ENCODE peak calls at places on chromosomes 2 and 18, in four cellular contexts. B is K562, T is HL-60, K is GM12878. F is an unnamed sample.

GRCh38 chr2:168525020-168525419 is 68.9 kb downstream of the CERS6 start:
- DNase-seq in B (no peak), T (no peak), K (no peak), F (no peak)

GRCh38 chr2:9196637-9197036 is 10.0 kb upstream of the ASAP2 start:
- DNase-seq in B (no peak), T (no peak), K (no peak), F (no peak)

GRCh38 chr2:34031097-34031496 is 432.0 kb upstream of the FAM98A start:
- DNase-seq in B (no peak), T (no peak), K (no peak), F (no peak)

GRCh38 chr2:74502720-74503505 is 3.5 kb upstream of the LBX2 start:
- DNase-seq in B (peak), T (no peak), K (no peak), F (no peak)

GRCh38 chr2:126921066-126921465 is 22.4 kb downstream of the TEX51 start:
- DNase-seq in B (no peak), T (no peak), K (no peak), F (no peak)

GRCh38 chr2:196466581-196466980 is 172.9 kb upstream of the CCDC150 start:
- DNase-seq in B (no peak), T (no peak), K (no peak), F (no peak)

GRCh38 chr18:57942090-57942489 is 101.9 kb upstream of the NEDD4L start:
- DNase-seq in B (no peak), T (no peak), K (no peak), F (no peak)

GRCh38 chr2:204670124-204670523 is 124.8 kb downstream of the PARD3B start:
- DNase-seq in B (no peak), T (no peak), K (no peak), F (no peak)

GRCh38 chr2:190843874-190844699 is 36.5 kb upstream of the GLS start:
- DNase-seq in B (no peak), T (no peak), K (peak), F (no peak)

GRCh38 chr2:165803123-165803760 is 9.2 kb upstream of the GALNT3 start:
- DNase-seq in B (peak), T (no peak), K (no peak), F (no peak)

GRCh38 chr18:32530947-32531651 is 60.4 kb upstream of the GAREM1 start:
- DNase-seq in B (no peak), T (peak), K (no peak), F (peak)

GRCh38 chr2:130834091-130834922 is 2.4 kb upstream of the ARHGEF4 start:
- DNase-seq in B (no peak), T (no peak), K (no peak), F (no peak)

GRCh38 chr2:207768891-207769596 is 662 bp downstream of the FZD5 start:
- DNase-seq in B (peak), T (no peak), K (no peak), F (peak)

DNA sequence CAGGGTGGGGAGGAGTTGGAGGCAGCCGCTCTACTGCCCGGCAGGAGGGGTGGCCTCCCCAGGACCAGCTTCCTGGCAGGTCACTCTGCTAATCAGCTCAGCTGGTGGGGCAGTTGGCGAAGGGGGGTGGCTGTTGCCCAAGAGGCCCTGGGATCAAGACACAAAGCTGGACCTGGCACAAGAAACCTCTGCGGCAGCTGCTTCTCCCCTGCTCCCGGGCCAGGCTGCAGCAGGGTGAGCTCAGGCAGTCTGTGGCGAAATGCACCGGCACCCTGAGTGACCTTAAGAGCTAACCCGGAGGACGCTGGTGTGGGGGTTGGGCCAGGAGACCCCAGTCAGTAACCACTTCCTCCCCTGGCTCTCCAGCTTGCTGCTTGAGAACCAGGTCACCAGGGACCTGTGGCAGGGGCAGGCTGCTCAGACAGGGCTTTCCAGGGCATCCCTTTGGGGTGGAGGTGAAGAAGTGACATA is 31.1 kb downstream of the TOGARAM2 start:
- DNase-seq in B (no peak), T (peak), K (no peak), F (no peak)
- TF ChIP-seq SPI1 in B (no peak), T (peak), K (peak), F (peak)

GRCh38 chr2:239791727-239792648 is 233.2 kb downstream of the NDUFA10 start:
- DNase-seq in B (no peak), T (no peak), K (no peak), F (no peak)
- TF ChIP-seq SPI1 in B (no peak), T (no peak), K (no peak), F (no peak)

GRCh38 chr2:86019121-86019520 is 86.6 kb downstream of the POLR1A start:
- DNase-seq in B (no peak), T (no peak), K (no peak), F (no peak)

GRCh38 chr2:86022661-86023365 is 82.9 kb downstream of the POLR1A start:
- DNase-seq in B (no peak), T (no peak), K (peak), F (no peak)

GRCh38 chr2:86021396-86022378 is 84.0 kb downstream of the POLR1A start:
- DNase-seq in B (no peak), T (no peak), K (no peak), F (no peak)

GRCh38 chr2:86023366-86023712 is 82.3 kb downstream of the POLR1A start:
- DNase-seq in B (no peak), T (no peak), K (no peak), F (no peak)

DNA sequence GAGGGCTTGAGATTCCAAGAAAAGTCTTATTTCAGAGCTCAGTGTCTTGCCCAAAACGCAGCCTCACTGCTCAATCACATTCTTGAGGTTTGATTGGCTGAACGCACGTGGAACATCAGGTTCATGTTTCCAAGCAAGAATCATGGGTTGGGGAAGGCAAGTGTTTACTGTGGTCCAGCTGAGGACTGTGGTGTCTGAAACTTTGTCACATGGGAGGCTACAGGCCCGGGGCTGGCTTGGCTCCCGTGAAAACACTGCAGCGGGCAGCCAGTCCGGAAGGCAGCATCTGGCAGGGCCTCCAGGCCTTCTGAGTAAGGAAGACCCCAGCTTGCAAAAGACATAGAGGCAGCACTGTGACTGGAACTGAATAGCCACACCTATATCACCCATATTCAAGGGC is 84.7 kb downstream of the POLR1A start:
- DNase-seq in B (no peak), T (no peak), K (no peak), F (no peak)
- TF ChIP-seq SPI1 in B (no peak), T (no peak), K (no peak), F (no peak)

GRCh38 chr2:220165401-220165800 is 538.0 kb downstream of the SLC4A3 start:
- DNase-seq in B (no peak), T (no peak), K (no peak), F (no peak)
- TF ChIP-seq SPI1 in B (no peak), T (no peak), K (no peak), F (no peak)

GRCh38 chr2:7880126-7880525 is 801.7 kb upstream of the ID2 start:
- DNase-seq in B (no peak), T (no peak), K (no peak), F (no peak)
- TF ChIP-seq SPI1 in B (no peak), T (no peak), K (no peak), F (no peak)

GRCh38 chr2:134669731-134670669 is 48.8 kb downstream of the TMEM163 start:
- DNase-seq in B (no peak), T (no peak), K (no peak), F (no peak)

GRCh38 chr2:134667081-134667480 is 51.7 kb downstream of the TMEM163 start:
- DNase-seq in B (no peak), T (no peak), K (no peak), F (no peak)

GRCh38 chr2:134667541-134667940 is 51.3 kb downstream of the TMEM163 start:
- DNase-seq in B (no peak), T (no peak), K (no peak), F (no peak)

GRCh38 chr2:134670955-134671354 is 47.8 kb downstream of the TMEM163 start:
- DNase-seq in B (no peak), T (no peak), K (no peak), F (no peak)

GRCh38 chr2:134668821-134669220 is 50.0 kb downstream of the TMEM163 start:
- DNase-seq in B (no peak), T (no peak), K (no peak), F (no peak)
- TF ChIP-seq SPI1 in B (no peak), T (no peak), K (no peak), F (no peak)

GRCh38 chr2:56077352-56077915 is 106.4 kb upstream of the CCDC85A start:
- DNase-seq in B (peak), T (no peak), K (no peak), F (no peak)
- TF ChIP-seq SPI1 in B (no peak), T (no peak), K (no peak), F (no peak)

F was measured in GM12891.